ENCODE peak calls at places on chromosomes 7 and 10, in seven cellular contexts. One of them, this sample, is unnamed.

GRCh38 chr7:120436487-120437060 is 163.6 kb downstream of the KCND2 start:
- DNase-seq in dorsolateral prefrontal cortex: peak; percentile 83
- DNase-seq in skeletal muscle cell: no peak
- DNase-seq in SK-N-SH: no peak
- DNase-seq in RWPE2: no peak
- DNase-seq in coronary artery: no peak
- DNase-seq in astrocyte of the spinal cord: no peak
- DNase-seq in this sample: no peak

GRCh38 chr7:23298141-23298851 is 843 bp upstream of the MALSU1 start:
- DNase-seq in dorsolateral prefrontal cortex: no peak
- DNase-seq in skeletal muscle cell: no peak
- DNase-seq in SK-N-SH: peak; percentile 44
- DNase-seq in RWPE2: no peak
- DNase-seq in coronary artery: peak; percentile 74
- DNase-seq in astrocyte of the spinal cord: peak; percentile 27
- DNase-seq in this sample: peak; percentile 74

GRCh38 chr10:70381491-70382421 is 669 bp downstream of the LRRC20 start:
- DNase-seq in dorsolateral prefrontal cortex: peak; percentile 66
- DNase-seq in skeletal muscle cell: no peak
- DNase-seq in SK-N-SH: peak; percentile 92
- DNase-seq in RWPE2: no peak
- DNase-seq in coronary artery: no peak
- DNase-seq in astrocyte of the spinal cord: no peak
- DNase-seq in this sample: peak; percentile 51

GRCh38 chr10:625751-626711 is 63.4 kb downstream of the DIP2C start:
- DNase-seq in dorsolateral prefrontal cortex: no peak
- DNase-seq in skeletal muscle cell: no peak
- DNase-seq in SK-N-SH: no peak
- DNase-seq in RWPE2: no peak
- DNase-seq in coronary artery: no peak
- DNase-seq in astrocyte of the spinal cord: no peak
- DNase-seq in this sample: no peak

GRCh38 chr7:99679400-99680191 is at the start of gene CYP3A5:
- DNase-seq in dorsolateral prefrontal cortex: no peak
- DNase-seq in skeletal muscle cell: no peak
- DNase-seq in SK-N-SH: no peak
- DNase-seq in RWPE2: no peak
- DNase-seq in coronary artery: no peak
- DNase-seq in astrocyte of the spinal cord: no peak
- DNase-seq in this sample: no peak

GRCh38 chr10:77041636-77042258 is 595.9 kb downstream of the KCNMA1 start:
- DNase-seq in dorsolateral prefrontal cortex: no peak
- DNase-seq in skeletal muscle cell: no peak
- DNase-seq in SK-N-SH: peak; percentile 61
- DNase-seq in RWPE2: no peak
- DNase-seq in coronary artery: no peak
- DNase-seq in astrocyte of the spinal cord: no peak
- DNase-seq in this sample: peak; percentile 10

GRCh38 chr10:35916791-35917190 is 274.7 kb upstream of the FZD8 start:
- DNase-seq in dorsolateral prefrontal cortex: no peak
- DNase-seq in skeletal muscle cell: no peak
- DNase-seq in SK-N-SH: no peak
- DNase-seq in RWPE2: no peak
- DNase-seq in coronary artery: no peak
- DNase-seq in astrocyte of the spinal cord: peak; percentile 38
- DNase-seq in this sample: peak; percentile 22

GRCh38 chr10:8279598-8279997 is 225.1 kb downstream of the GATA3 start:
- DNase-seq in dorsolateral prefrontal cortex: no peak
- DNase-seq in skeletal muscle cell: no peak
- DNase-seq in SK-N-SH: peak; percentile 38
- DNase-seq in RWPE2: no peak
- DNase-seq in coronary artery: no peak
- DNase-seq in astrocyte of the spinal cord: peak; percentile 55
- DNase-seq in this sample: peak; percentile 61

GRCh38 chr7:98238976-98239375 is 13.1 kb downstream of the TECPR1 start:
- DNase-seq in dorsolateral prefrontal cortex: no peak
- DNase-seq in skeletal muscle cell: no peak
- DNase-seq in SK-N-SH: no peak
- DNase-seq in RWPE2: no peak
- DNase-seq in coronary artery: no peak
- DNase-seq in astrocyte of the spinal cord: peak; percentile 42
- DNase-seq in this sample: peak; percentile 59

GRCh38 chr10:99522078-99522479 is 10.7 kb upstream of the NKX2-3 start:
- DNase-seq in dorsolateral prefrontal cortex: no peak
- DNase-seq in skeletal muscle cell: no peak
- DNase-seq in SK-N-SH: peak; percentile 22
- DNase-seq in RWPE2: no peak
- DNase-seq in coronary artery: no peak
- DNase-seq in astrocyte of the spinal cord: no peak
- DNase-seq in this sample: no peak

GRCh38 chr10:132915411-132915810 is 27.0 kb downstream of the CFAP46 start:
- DNase-seq in dorsolateral prefrontal cortex: no peak
- DNase-seq in skeletal muscle cell: no peak
- DNase-seq in SK-N-SH: no peak
- DNase-seq in RWPE2: peak; percentile 37
- DNase-seq in coronary artery: no peak
- DNase-seq in astrocyte of the spinal cord: no peak
- DNase-seq in this sample: no peak

GRCh38 chr10:76125900-76126299 is 694.5 kb downstream of the LRMDA start:
- DNase-seq in dorsolateral prefrontal cortex: no peak
- DNase-seq in skeletal muscle cell: no peak
- DNase-seq in SK-N-SH: no peak
- DNase-seq in RWPE2: no peak
- DNase-seq in coronary artery: no peak
- DNase-seq in astrocyte of the spinal cord: no peak
- DNase-seq in this sample: no peak

GRCh38 chr10:57898231-57898630 is 369.5 kb downstream of the IPMK start:
- DNase-seq in dorsolateral prefrontal cortex: no peak
- DNase-seq in skeletal muscle cell: no peak
- DNase-seq in SK-N-SH: no peak
- DNase-seq in RWPE2: no peak
- DNase-seq in coronary artery: no peak
- DNase-seq in astrocyte of the spinal cord: no peak
- DNase-seq in this sample: no peak

GRCh38 chr7:78099715-78100477 is 301.3 kb downstream of the PHTF2 start:
- DNase-seq in dorsolateral prefrontal cortex: no peak
- DNase-seq in skeletal muscle cell: peak; percentile 60
- DNase-seq in SK-N-SH: no peak
- DNase-seq in RWPE2: no peak
- DNase-seq in coronary artery: no peak
- DNase-seq in astrocyte of the spinal cord: peak; percentile 78
- DNase-seq in this sample: no peak

GRCh38 chr7:42858570-42858969 is 53.3 kb downstream of the C7orf25 start:
- DNase-seq in dorsolateral prefrontal cortex: no peak
- DNase-seq in skeletal muscle cell: no peak
- DNase-seq in SK-N-SH: no peak
- DNase-seq in RWPE2: no peak
- DNase-seq in coronary artery: no peak
- DNase-seq in astrocyte of the spinal cord: no peak
- DNase-seq in this sample: peak; percentile 36

GRCh38 chr7:37448057-37448636 is 517 bp downstream of the ELMO1 start:
- DNase-seq in dorsolateral prefrontal cortex: no peak
- DNase-seq in skeletal muscle cell: no peak
- DNase-seq in SK-N-SH: peak; percentile 86
- DNase-seq in RWPE2: no peak
- DNase-seq in coronary artery: no peak
- DNase-seq in astrocyte of the spinal cord: no peak
- DNase-seq in this sample: no peak

GRCh38 chr7:66146701-66147100 is 32.1 kb downstream of the CRCP start:
- DNase-seq in dorsolateral prefrontal cortex: no peak
- DNase-seq in skeletal muscle cell: no peak
- DNase-seq in SK-N-SH: peak; percentile 79
- DNase-seq in RWPE2: no peak
- DNase-seq in coronary artery: no peak
- DNase-seq in astrocyte of the spinal cord: peak; percentile 39
- DNase-seq in this sample: peak; percentile 33

GRCh38 chr7:106289848-106290247 is 5.1 kb upstream of the NAMPT start:
- DNase-seq in dorsolateral prefrontal cortex: no peak
- DNase-seq in skeletal muscle cell: no peak
- DNase-seq in SK-N-SH: no peak
- DNase-seq in RWPE2: no peak
- DNase-seq in coronary artery: no peak
- DNase-seq in astrocyte of the spinal cord: no peak
- DNase-seq in this sample: peak; percentile 18

GRCh38 chr7:123538897-123539296 is 4.5 kb upstream of the IQUB start:
- DNase-seq in dorsolateral prefrontal cortex: no peak
- DNase-seq in skeletal muscle cell: no peak
- DNase-seq in SK-N-SH: no peak
- DNase-seq in RWPE2: no peak
- DNase-seq in coronary artery: no peak
- DNase-seq in astrocyte of the spinal cord: no peak
- DNase-seq in this sample: peak; percentile 12

GRCh38 chr10:111360260-111360925 is 283.6 kb downstream of the ADRA2A start:
- DNase-seq in dorsolateral prefrontal cortex: no peak
- DNase-seq in skeletal muscle cell: no peak
- DNase-seq in SK-N-SH: peak; percentile 45
- DNase-seq in RWPE2: no peak
- DNase-seq in coronary artery: no peak
- DNase-seq in astrocyte of the spinal cord: no peak
- DNase-seq in this sample: peak; percentile 1

GRCh38 chr10:114808982-114809381 is 12.6 kb upstream of the FHIP2A start:
- DNase-seq in dorsolateral prefrontal cortex: no peak
- DNase-seq in skeletal muscle cell: no peak
- DNase-seq in SK-N-SH: no peak
- DNase-seq in RWPE2: no peak
- DNase-seq in coronary artery: no peak
- DNase-seq in astrocyte of the spinal cord: no peak
- DNase-seq in this sample: no peak

GRCh38 chr7:24283559-24283899 is 461 bp upstream of the NPY start:
- DNase-seq in dorsolateral prefrontal cortex: no peak
- DNase-seq in skeletal muscle cell: no peak
- DNase-seq in SK-N-SH: no peak
- DNase-seq in RWPE2: no peak
- DNase-seq in coronary artery: no peak
- DNase-seq in astrocyte of the spinal cord: peak; percentile 1
- DNase-seq in this sample: no peak

GRCh38 chr10:121698902-121699301 is 100.7 kb upstream of the FGFR2 start:
- DNase-seq in dorsolateral prefrontal cortex: no peak
- DNase-seq in skeletal muscle cell: no peak
- DNase-seq in SK-N-SH: no peak
- DNase-seq in RWPE2: no peak
- DNase-seq in coronary artery: no peak
- DNase-seq in astrocyte of the spinal cord: no peak
- DNase-seq in this sample: no peak

GRCh38 chr7:74175270-74175803 is 1.2 kb downstream of the EIF4H start:
- DNase-seq in dorsolateral prefrontal cortex: no peak
- DNase-seq in skeletal muscle cell: no peak
- DNase-seq in SK-N-SH: no peak
- DNase-seq in RWPE2: no peak
- DNase-seq in coronary artery: no peak
- DNase-seq in astrocyte of the spinal cord: no peak
- DNase-seq in this sample: no peak

GRCh38 chr7:1382553-1383397 is 76.5 kb downstream of the MICALL2 start:
- DNase-seq in dorsolateral prefrontal cortex: no peak
- DNase-seq in skeletal muscle cell: no peak
- DNase-seq in SK-N-SH: peak; percentile 42
- DNase-seq in RWPE2: no peak
- DNase-seq in coronary artery: no peak
- DNase-seq in astrocyte of the spinal cord: no peak
- DNase-seq in this sample: no peak

DNA sequence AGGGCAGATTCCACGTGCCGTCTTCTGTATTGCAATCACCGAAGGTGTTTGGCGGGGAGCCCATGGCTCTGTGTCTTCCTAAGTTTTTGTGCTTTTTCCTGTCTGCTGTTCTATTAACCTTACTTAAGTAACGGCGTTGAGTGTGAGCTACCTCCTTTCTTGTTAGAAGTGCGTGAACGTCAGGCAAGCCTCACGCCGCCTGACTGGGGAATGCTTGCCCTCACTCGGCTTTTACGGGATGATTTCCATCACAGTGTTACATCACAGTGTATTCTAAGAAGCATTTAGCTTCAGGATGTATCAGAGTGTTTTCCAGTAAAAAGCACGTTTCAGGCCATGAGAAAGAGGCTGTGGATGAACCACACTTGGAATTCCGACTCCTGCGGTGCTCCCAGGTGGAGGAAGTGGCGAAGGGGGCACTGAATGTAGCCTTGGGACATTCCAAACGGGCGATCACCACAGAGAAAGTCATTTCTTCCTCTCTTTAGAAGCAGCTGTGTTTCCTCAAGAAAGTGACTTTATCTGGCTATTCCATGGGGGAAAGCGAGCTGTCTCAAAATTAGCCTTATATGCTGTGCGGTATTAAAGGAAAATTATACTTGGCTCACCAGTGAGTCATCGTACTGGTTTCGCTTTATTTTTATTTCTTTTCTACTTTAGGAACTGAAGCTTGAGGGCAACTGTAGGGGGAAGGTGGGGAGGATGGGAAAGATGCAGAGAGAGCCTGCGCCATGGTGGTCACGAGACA is 290.7 kb downstream of the KLF6 start:
- DNase-seq in dorsolateral prefrontal cortex: no peak
- DNase-seq in skeletal muscle cell: peak; percentile 54
- DNase-seq in SK-N-SH: no peak
- DNase-seq in RWPE2: no peak
- DNase-seq in coronary artery: peak; percentile 86
- DNase-seq in astrocyte of the spinal cord: peak; percentile 64
- DNase-seq in this sample: peak; percentile 94
- H3K4me3 ChIP-seq in dorsolateral prefrontal cortex: no peak overlapping the region
- H3K4me3 ChIP-seq in skeletal muscle cell: no peak overlapping the region
- H3K4me3 ChIP-seq in SK-N-SH: no peak overlapping the region
- H3K4me3 ChIP-seq in RWPE2: no peak overlapping the region
- H3K4me3 ChIP-seq in coronary artery: peak overlapping the region; percentile 67
- H3K4me3 ChIP-seq in astrocyte of the spinal cord: no peak overlapping the region
- H3K4me3 ChIP-seq in this sample: peak overlapping the region; percentile 50

DNA sequence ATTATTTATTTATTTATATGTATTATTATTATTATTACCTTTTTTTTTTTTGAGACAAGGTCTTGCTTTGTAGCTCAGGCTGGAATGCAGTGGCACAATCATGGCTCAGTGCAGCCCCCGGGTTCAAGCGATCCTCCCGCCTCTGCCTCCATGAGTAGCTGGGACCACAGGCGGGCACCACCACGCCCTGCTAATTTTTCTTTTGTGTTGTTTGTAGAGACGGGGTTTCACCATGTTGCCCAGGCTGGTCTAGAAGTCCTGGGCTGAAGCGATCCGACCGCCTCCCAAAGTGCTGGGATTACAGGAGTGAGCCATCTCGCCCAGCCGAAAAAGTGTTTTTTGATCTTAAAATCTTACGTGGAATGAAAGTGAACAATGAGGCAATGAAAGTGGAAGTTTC is 79.4 kb upstream of the C1GALT1 start:
- DNase-seq in dorsolateral prefrontal cortex: no peak
- DNase-seq in skeletal muscle cell: no peak
- DNase-seq in SK-N-SH: no peak
- DNase-seq in RWPE2: no peak
- DNase-seq in coronary artery: no peak
- DNase-seq in astrocyte of the spinal cord: no peak
- DNase-seq in this sample: no peak
- H3K4me3 ChIP-seq in dorsolateral prefrontal cortex: no peak overlapping the region
- H3K4me3 ChIP-seq in skeletal muscle cell: no peak overlapping the region
- H3K4me3 ChIP-seq in SK-N-SH: no peak overlapping the region
- H3K4me3 ChIP-seq in RWPE2: no peak overlapping the region
- H3K4me3 ChIP-seq in coronary artery: peak overlapping the region; percentile 19
- H3K4me3 ChIP-seq in astrocyte of the spinal cord: no peak overlapping the region
- H3K4me3 ChIP-seq in this sample: no peak overlapping the region

GRCh38 chr10:128180843-128181242 is 54.6 kb upstream of the MKI67 start:
- DNase-seq in dorsolateral prefrontal cortex: no peak
- DNase-seq in skeletal muscle cell: no peak
- DNase-seq in SK-N-SH: no peak
- DNase-seq in RWPE2: no peak
- DNase-seq in coronary artery: no peak
- DNase-seq in astrocyte of the spinal cord: no peak
- DNase-seq in this sample: no peak
- H3K4me3 ChIP-seq in dorsolateral prefrontal cortex: no peak overlapping the region
- H3K4me3 ChIP-seq in skeletal muscle cell: no peak overlapping the region
- H3K4me3 ChIP-seq in SK-N-SH: no peak overlapping the region
- H3K4me3 ChIP-seq in RWPE2: no peak overlapping the region
- H3K4me3 ChIP-seq in coronary artery: no peak overlapping the region
- H3K4me3 ChIP-seq in astrocyte of the spinal cord: no peak overlapping the region
- H3K4me3 ChIP-seq in this sample: no peak overlapping the region

GRCh38 chr10:131002031-131002861 is 309.3 kb downstream of the TCERG1L start:
- DNase-seq in dorsolateral prefrontal cortex: no peak
- DNase-seq in skeletal muscle cell: no peak
- DNase-seq in SK-N-SH: no peak
- DNase-seq in RWPE2: no peak
- DNase-seq in coronary artery: peak; percentile 40
- DNase-seq in astrocyte of the spinal cord: no peak
- DNase-seq in this sample: no peak
- H3K4me3 ChIP-seq in dorsolateral prefrontal cortex: no peak overlapping the region
- H3K4me3 ChIP-seq in skeletal muscle cell: no peak overlapping the region
- H3K4me3 ChIP-seq in SK-N-SH: no peak overlapping the region
- H3K4me3 ChIP-seq in RWPE2: no peak overlapping the region
- H3K4me3 ChIP-seq in coronary artery: no peak overlapping the region
- H3K4me3 ChIP-seq in astrocyte of the spinal cord: no peak overlapping the region
- H3K4me3 ChIP-seq in this sample: no peak overlapping the region

This sample was measured in cardiac fibroblast.